ENCODE peak calls at places on chromosomes 4 and X, in nine cellular contexts. One of them, this sample, is unnamed.

GRCh38 chr4:7348946-7349900 is 85.5 kb downstream of the PSAPL1 start:
- DNase-seq in A549: no peak
- DNase-seq in pancreas: peak; percentile 26
- DNase-seq in neural progenitor cell: no peak
- DNase-seq in lung: peak; percentile 88
- DNase-seq in endodermal cell: no peak
- DNase-seq in dorsolateral prefrontal cortex: no peak
- DNase-seq in OCI-LY7: no peak
- DNase-seq in GM12878: no peak
- DNase-seq in this sample: no peak

GRCh38 chr4:185421366-185422124 is 4.2 kb downstream of the UFSP2 start:
- DNase-seq in OCI-LY7: no peak
- DNase-seq in dorsolateral prefrontal cortex: no peak
- DNase-seq in neural progenitor cell: no peak
- DNase-seq in endodermal cell: no peak
- DNase-seq in lung: no peak
- DNase-seq in pancreas: no peak
- DNase-seq in GM12878: no peak
- DNase-seq in A549: no peak
- DNase-seq in this sample: peak; percentile 83

GRCh38 chr4:88511236-88511635 is 12.3 kb downstream of the PYURF start:
- DNase-seq in A549: no peak
- DNase-seq in neural progenitor cell: no peak
- DNase-seq in pancreas: no peak
- DNase-seq in endodermal cell: no peak
- DNase-seq in GM12878: no peak
- DNase-seq in lung: no peak
- DNase-seq in dorsolateral prefrontal cortex: no peak
- DNase-seq in OCI-LY7: no peak
- DNase-seq in this sample: no peak

GRCh38 chr4:151104621-151105020 is 5.2 kb downstream of the RPS3A start:
- DNase-seq in dorsolateral prefrontal cortex: no peak
- DNase-seq in OCI-LY7: no peak
- DNase-seq in neural progenitor cell: no peak
- DNase-seq in GM12878: no peak
- DNase-seq in endodermal cell: no peak
- DNase-seq in lung: no peak
- DNase-seq in A549: no peak
- DNase-seq in pancreas: no peak
- DNase-seq in this sample: no peak

GRCh38 chr4:161554372-161554990 is 609.3 kb downstream of the FSTL5 start:
- DNase-seq in GM12878: no peak
- DNase-seq in A549: peak; percentile 40
- DNase-seq in neural progenitor cell: no peak
- DNase-seq in lung: no peak
- DNase-seq in OCI-LY7: no peak
- DNase-seq in dorsolateral prefrontal cortex: no peak
- DNase-seq in pancreas: no peak
- DNase-seq in endodermal cell: no peak
- DNase-seq in this sample: peak; percentile 14

GRCh38 chr4:7458477-7458876 is 23.7 kb upstream of the PSAPL1 start:
- DNase-seq in A549: no peak
- DNase-seq in OCI-LY7: no peak
- DNase-seq in lung: no peak
- DNase-seq in pancreas: no peak
- DNase-seq in GM12878: no peak
- DNase-seq in dorsolateral prefrontal cortex: no peak
- DNase-seq in neural progenitor cell: no peak
- DNase-seq in endodermal cell: no peak
- DNase-seq in this sample: no peak

GRCh38 chr4:109977854-109978501 is 65.3 kb downstream of the EGF start:
- DNase-seq in GM12878: no peak
- DNase-seq in endodermal cell: no peak
- DNase-seq in OCI-LY7: peak; percentile 62
- DNase-seq in neural progenitor cell: peak; percentile 38
- DNase-seq in pancreas: no peak
- DNase-seq in lung: no peak
- DNase-seq in dorsolateral prefrontal cortex: no peak
- DNase-seq in A549: peak; percentile 46
- DNase-seq in this sample: peak; percentile 61

GRCh38 chr4:92172203-92172602 is 131.6 kb upstream of the GRID2 start:
- DNase-seq in GM12878: no peak
- DNase-seq in OCI-LY7: no peak
- DNase-seq in dorsolateral prefrontal cortex: no peak
- DNase-seq in endodermal cell: no peak
- DNase-seq in A549: no peak
- DNase-seq in lung: no peak
- DNase-seq in pancreas: no peak
- DNase-seq in neural progenitor cell: no peak
- DNase-seq in this sample: no peak

GRCh38 chrX:40062525-40063193 is 35.1 kb downstream of the BCOR start:
- DNase-seq in lung: no peak
- DNase-seq in A549: no peak
- DNase-seq in OCI-LY7: no peak
- DNase-seq in endodermal cell: no peak
- DNase-seq in GM12878: no peak
- DNase-seq in pancreas: peak; percentile 21
- DNase-seq in dorsolateral prefrontal cortex: peak; percentile 70
- DNase-seq in neural progenitor cell: no peak
- DNase-seq in this sample: no peak

GRCh38 chrX:79270401-79270800 is 96.7 kb downstream of the ITM2A start:
- DNase-seq in lung: no peak
- DNase-seq in pancreas: no peak
- DNase-seq in OCI-LY7: peak; percentile 74
- DNase-seq in dorsolateral prefrontal cortex: no peak
- DNase-seq in A549: peak; percentile 1
- DNase-seq in neural progenitor cell: peak; percentile 66
- DNase-seq in endodermal cell: peak; percentile 73
- DNase-seq in GM12878: peak; percentile 63
- DNase-seq in this sample: peak; percentile 19
- TF ChIP-seq CTCF in lung: peak; percentile 18
- TF ChIP-seq CTCF in pancreas: no peak
- TF ChIP-seq CTCF in OCI-LY7: peak; percentile 88
- TF ChIP-seq CTCF in dorsolateral prefrontal cortex: no peak
- TF ChIP-seq CTCF in A549: no peak
- TF ChIP-seq CTCF in neural progenitor cell: peak; percentile 62
- TF ChIP-seq CTCF in endodermal cell: peak; percentile 78
- TF ChIP-seq CTCF in GM12878: peak; percentile 91
- TF ChIP-seq CTCF in this sample: peak; percentile 27

DNA sequence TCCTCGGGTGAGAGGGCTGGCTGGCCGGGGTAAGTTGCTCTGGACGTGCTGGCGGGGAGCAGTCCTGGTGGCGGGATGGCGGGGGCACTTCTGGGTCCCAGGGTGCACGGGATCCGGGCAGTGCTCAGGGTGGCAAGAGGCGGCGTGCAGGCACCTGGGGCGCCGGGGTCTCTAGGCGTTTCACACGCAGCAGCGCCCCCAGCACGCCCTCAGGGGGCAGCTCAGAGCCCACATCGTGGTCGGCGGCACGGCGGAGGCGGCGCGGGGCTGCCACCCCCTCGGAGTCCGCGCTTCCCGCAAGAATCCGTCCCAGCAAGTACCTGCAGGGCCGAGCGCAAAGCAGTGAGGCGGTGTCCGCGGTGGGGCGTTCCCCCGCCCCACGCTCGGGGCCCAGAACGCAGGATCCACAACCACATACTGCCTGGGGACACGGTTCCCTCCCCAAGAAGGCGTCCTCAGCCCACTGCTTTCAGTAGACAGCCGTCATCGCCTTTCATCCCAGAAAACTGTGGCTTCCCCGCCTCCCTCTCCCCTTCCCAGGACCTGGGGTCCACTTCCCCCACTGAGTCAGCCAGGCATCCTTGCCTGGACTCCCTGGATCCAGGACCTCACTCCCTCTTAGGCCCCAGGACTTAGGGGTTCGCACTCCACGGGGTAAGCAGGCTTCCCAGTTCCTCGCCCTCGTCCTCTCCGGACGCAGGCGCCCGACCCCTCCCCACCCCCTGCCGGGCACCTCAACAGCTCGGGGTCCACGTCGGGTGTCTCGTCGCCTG is 4.1 kb downstream of the PCSK1N start:
- DNase-seq in endodermal cell: peak; percentile 54
- DNase-seq in pancreas: no peak
- DNase-seq in dorsolateral prefrontal cortex: no peak
- DNase-seq in neural progenitor cell: peak; percentile 29
- DNase-seq in OCI-LY7: no peak
- DNase-seq in A549: no peak
- DNase-seq in GM12878: no peak
- DNase-seq in lung: no peak
- DNase-seq in this sample: no peak
- H3K4me3 ChIP-seq in endodermal cell: no peak overlapping the region
- H3K4me3 ChIP-seq in pancreas: no peak overlapping the region
- H3K4me3 ChIP-seq in dorsolateral prefrontal cortex: no peak overlapping the region
- H3K4me3 ChIP-seq in neural progenitor cell: peak overlapping the region; percentile 33
- H3K4me3 ChIP-seq in OCI-LY7: no peak overlapping the region
- H3K4me3 ChIP-seq in A549: no peak overlapping the region
- H3K4me3 ChIP-seq in GM12878: no peak overlapping the region
- H3K4me3 ChIP-seq in lung: no peak overlapping the region
- H3K4me3 ChIP-seq in this sample: no peak overlapping the region

DNA sequence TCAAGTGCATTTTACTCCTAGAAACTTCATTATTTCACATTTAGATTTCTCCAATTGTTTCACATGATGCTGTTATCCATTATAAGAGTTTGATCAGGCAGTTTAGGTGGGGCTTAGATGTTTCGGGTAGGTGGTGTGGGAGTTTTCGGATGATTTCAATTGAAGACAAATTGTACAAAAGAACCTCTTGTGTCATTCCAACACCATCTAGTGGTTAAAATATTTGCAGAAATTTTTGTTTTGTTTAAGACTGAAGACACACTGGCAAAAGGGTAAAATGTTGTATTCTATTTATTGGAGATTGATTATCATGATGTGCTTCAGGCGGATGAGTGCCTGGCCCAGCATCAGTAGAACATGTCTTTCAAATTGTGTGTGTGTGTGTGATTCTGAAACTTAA is 212.7 kb downstream of the SH3BGRL start:
- DNase-seq in A549: no peak
- DNase-seq in OCI-LY7: no peak
- DNase-seq in endodermal cell: no peak
- DNase-seq in GM12878: no peak
- DNase-seq in pancreas: no peak
- DNase-seq in dorsolateral prefrontal cortex: no peak
- DNase-seq in neural progenitor cell: no peak
- DNase-seq in lung: no peak
- DNase-seq in this sample: peak; percentile 1
- TF ChIP-seq CTCF in A549: peak; percentile 14
- TF ChIP-seq CTCF in OCI-LY7: peak; percentile 42
- TF ChIP-seq CTCF in endodermal cell: no peak
- TF ChIP-seq CTCF in GM12878: no peak
- TF ChIP-seq CTCF in pancreas: no peak
- TF ChIP-seq CTCF in dorsolateral prefrontal cortex: peak; percentile 24
- TF ChIP-seq CTCF in neural progenitor cell: no peak
- TF ChIP-seq CTCF in lung: no peak
- TF ChIP-seq CTCF in this sample: no peak

DNA sequence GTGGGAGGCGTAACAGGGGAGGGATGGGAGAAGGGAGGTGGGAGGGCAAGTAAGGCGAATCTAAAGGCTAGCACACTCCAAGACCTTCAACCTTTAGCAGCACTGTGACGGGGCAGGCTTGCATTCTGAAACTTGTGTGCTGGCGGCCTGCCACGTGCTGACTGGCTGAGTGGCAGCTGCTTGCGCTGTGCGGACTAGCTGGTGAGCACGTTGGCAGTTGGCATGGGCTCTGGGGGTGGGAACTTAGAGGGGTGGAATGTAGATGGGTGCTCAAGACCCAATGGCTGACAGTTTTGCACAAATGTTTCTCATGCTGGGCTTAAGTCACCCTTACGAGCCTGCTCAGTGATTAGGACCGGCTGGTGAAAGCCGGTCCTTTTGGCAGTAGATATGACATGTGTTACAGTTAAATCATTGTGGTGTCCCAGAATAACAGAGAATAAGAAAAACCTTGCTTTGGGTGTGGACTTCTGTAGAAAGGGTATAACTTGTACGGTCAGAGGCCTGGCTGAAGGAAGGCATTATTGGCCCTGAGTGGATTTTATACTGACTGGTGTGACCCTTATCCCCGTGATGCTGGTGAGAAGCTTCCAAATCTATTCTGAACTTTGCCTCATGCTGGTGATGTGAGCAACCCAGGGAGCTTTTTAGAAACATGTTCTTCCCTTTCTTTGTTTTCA is 107.6 kb upstream of the SLC4A4 start:
- DNase-seq in neural progenitor cell: peak; percentile 17
- DNase-seq in dorsolateral prefrontal cortex: peak; percentile 71
- DNase-seq in OCI-LY7: no peak
- DNase-seq in GM12878: no peak
- DNase-seq in endodermal cell: no peak
- DNase-seq in A549: no peak
- DNase-seq in pancreas: peak; percentile 93
- DNase-seq in lung: peak; percentile 90
- DNase-seq in this sample: peak; percentile 51
- H3K4me3 ChIP-seq in neural progenitor cell: no peak overlapping the region
- H3K4me3 ChIP-seq in dorsolateral prefrontal cortex: peak overlapping the region; percentile 10
- H3K4me3 ChIP-seq in OCI-LY7: no peak overlapping the region
- H3K4me3 ChIP-seq in GM12878: no peak overlapping the region
- H3K4me3 ChIP-seq in endodermal cell: no peak overlapping the region
- H3K4me3 ChIP-seq in A549: no peak overlapping the region
- H3K4me3 ChIP-seq in pancreas: no peak overlapping the region
- H3K4me3 ChIP-seq in lung: no peak overlapping the region
- H3K4me3 ChIP-seq in this sample: no peak overlapping the region

GRCh38 chr4:158578476-158578875 is 56.8 kb downstream of the RXFP1 start:
- DNase-seq in A549: peak; percentile 18
- DNase-seq in OCI-LY7: peak; percentile 4
- DNase-seq in pancreas: no peak
- DNase-seq in neural progenitor cell: no peak
- DNase-seq in GM12878: no peak
- DNase-seq in lung: no peak
- DNase-seq in endodermal cell: no peak
- DNase-seq in dorsolateral prefrontal cortex: no peak
- DNase-seq in this sample: peak; percentile 48
- TF ChIP-seq CTCF in A549: peak; percentile 37
- TF ChIP-seq CTCF in OCI-LY7: peak; percentile 54
- TF ChIP-seq CTCF in pancreas: no peak
- TF ChIP-seq CTCF in neural progenitor cell: peak; percentile 34
- TF ChIP-seq CTCF in GM12878: no peak
- TF ChIP-seq CTCF in lung: peak; percentile 12
- TF ChIP-seq CTCF in endodermal cell: peak; percentile 67
- TF ChIP-seq CTCF in dorsolateral prefrontal cortex: no peak
- TF ChIP-seq CTCF in this sample: peak; percentile 53

This sample was measured in fibroblast of mammary gland.